ENCODE peak calls at places on chromosomes 11 and 22, in nine cellular contexts. A is CD8-positive, alpha-beta T cell; R is fibroblast of mammary gland; S is tibial nerve; W is tibial artery; G is DND-41; X is GM13976; T is IMR-90; Q is BJ. B is an unnamed sample.

GRCh38 chr22:39513791-39514190 is 6.6 kb upstream of the ATF4 start:
- DNase-seq in A (no peak), R (no peak), S (no peak), W (no peak), G (no peak), X (no peak), T (no peak), Q (no peak), B (no peak)

GRCh38 chr22:24146791-24147353 is 34.4 kb upstream of the SUSD2 start:
- DNase-seq in A (no peak), R (peak; percentile 77), S (peak; percentile 24), W (peak; percentile 84), G (no peak), X (no peak), T (peak; percentile 92), Q (no peak), B (peak; percentile 85)

GRCh38 chr22:24333301-24333700 is 62.7 kb downstream of the SPECC1L start:
- DNase-seq in A (no peak), R (peak; percentile 89), S (no peak), W (no peak), G (no peak), X (no peak), T (peak; percentile 90), Q (peak; percentile 43), B (peak; percentile 81)

GRCh38 chr11:107591098-107591445 is at the start of gene ELMOD1:
- DNase-seq in A (peak; percentile 18), R (peak; percentile 19), S (no peak), W (peak; percentile 68), G (no peak), X (peak; percentile 76), T (peak; percentile 23), Q (no peak), B (peak; percentile 3)

GRCh38 chr11:68002943-68003845 is 703 bp downstream of the UNC93B1 start:
- DNase-seq in A (peak; percentile 60), R (no peak), S (no peak), W (no peak), G (no peak), X (peak; percentile 74), T (no peak), Q (no peak), B (no peak)

GRCh38 chr11:121111053-121111724 is 10.1 kb downstream of the TECTA start:
- DNase-seq in A (no peak), R (no peak), S (no peak), W (no peak), G (no peak), X (no peak), T (no peak), Q (no peak), B (no peak)

GRCh38 chr22:29765905-29766631 is 739 bp downstream of the ZMAT5 start:
- DNase-seq in A (no peak), R (no peak), S (no peak), W (no peak), G (peak; percentile 46), X (peak; percentile 63), T (no peak), Q (no peak), B (no peak)

GRCh38 chr11:132099692-132100091 is 729.3 kb downstream of the NTM start:
- DNase-seq in A (no peak), R (peak; percentile 5), S (peak; percentile 17), W (no peak), G (peak; percentile 25), X (peak; percentile 23), T (no peak), Q (no peak), B (no peak)

GRCh38 chr22:23240639-23241389 is 60.5 kb downstream of the BCR start:
- DNase-seq in A (no peak), R (no peak), S (no peak), W (no peak), G (no peak), X (no peak), T (no peak), Q (no peak), B (no peak)

GRCh38 chr11:70650075-70650909 is 252.0 kb downstream of the CTTN start:
- DNase-seq in A (peak; percentile 15), R (peak; percentile 60), S (peak; percentile 66), W (peak; percentile 61), G (peak; percentile 84), X (peak; percentile 80), T (peak; percentile 69), Q (no peak), B (peak; percentile 68)

GRCh38 chr11:130522284-130522961 is 74.0 kb downstream of the ADAMTS15 start:
- DNase-seq in A (no peak), R (peak; percentile 95), S (peak; percentile 94), W (peak; percentile 98), G (no peak), X (no peak), T (peak; percentile 97), Q (peak; percentile 51), B (peak; percentile 93)

GRCh38 chr11:117171648-117172051 is 6.9 kb upstream of the SIDT2 start:
- DNase-seq in A (no peak), R (peak; percentile 53), S (no peak), W (no peak), G (no peak), X (no peak), T (peak; percentile 54), Q (no peak), B (peak; percentile 31)

GRCh38 chr11:83364500-83365059 is 78.4 kb upstream of the CCDC90B start:
- DNase-seq in A (no peak), R (peak; percentile 1), S (no peak), W (no peak), G (no peak), X (no peak), T (no peak), Q (no peak), B (no peak)

GRCh38 chr22:44325718-44326548 is 13.2 kb upstream of the SHISAL1 start:
- DNase-seq in A (no peak), R (peak; percentile 35), S (no peak), W (no peak), G (no peak), X (no peak), T (peak; percentile 64), Q (no peak), B (peak; percentile 56)

GRCh38 chr22:26722159-26722558 is 64.8 kb downstream of the MIAT start:
- DNase-seq in A (no peak), R (peak; percentile 53), S (no peak), W (no peak), G (no peak), X (no peak), T (peak; percentile 63), Q (peak; percentile 39), B (no peak)

GRCh38 chr11:64489831-64490441 is 101.1 kb upstream of the SLC22A12 start:
- DNase-seq in A (peak; percentile 45), R (peak; percentile 44), S (no peak), W (no peak), G (peak; percentile 37), X (peak; percentile 73), T (peak; percentile 7), Q (no peak), B (peak; percentile 9)

GRCh38 chr11:1195690-1196515 is 27.0 kb upstream of the MUC5B start:
- DNase-seq in A (no peak), R (no peak), S (no peak), W (peak; percentile 58), G (no peak), X (no peak), T (no peak), Q (no peak), B (no peak)

GRCh38 chr22:50305658-50306566 is 1.5 kb downstream of the PLXNB2 start:
- DNase-seq in A (no peak), R (peak; percentile 94), S (peak; percentile 59), W (peak; percentile 96), G (no peak), X (peak; percentile 76), T (peak; percentile 95), Q (peak; percentile 77), B (peak; percentile 89)
- TF ChIP-seq CTCF in A (no peak), R (no peak), S (no peak), W (no peak), G (no peak), X (no peak), T (no peak), Q (no peak), B (no peak)

GRCh38 chr22:42277232-42277753 is 6.8 kb upstream of the TCF20 start:
- DNase-seq in A (no peak), R (no peak), S (no peak), W (no peak), G (no peak), X (no peak), T (no peak), Q (no peak), B (no peak)

GRCh38 chr22:42275970-42276369 is 5.5 kb upstream of the TCF20 start:
- DNase-seq in A (no peak), R (no peak), S (no peak), W (no peak), G (no peak), X (no peak), T (no peak), Q (no peak), B (no peak)

GRCh38 chr22:42279425-42280020 is 9.1 kb upstream of the TCF20 start:
- DNase-seq in A (no peak), R (no peak), S (no peak), W (no peak), G (no peak), X (peak; percentile 26), T (no peak), Q (no peak), B (no peak)

GRCh38 chr22:42280140-42280539 is 9.7 kb upstream of the TCF20 start:
- DNase-seq in A (no peak), R (no peak), S (no peak), W (no peak), G (no peak), X (peak; percentile 30), T (no peak), Q (no peak), B (no peak)

GRCh38 chr22:42277988-42278776 is 7.7 kb upstream of the TCF20 start:
- DNase-seq in A (no peak), R (no peak), S (peak; percentile 31), W (no peak), G (no peak), X (peak; percentile 61), T (no peak), Q (no peak), B (no peak)
- TF ChIP-seq CTCF in A (no peak), R (no peak), S (peak; percentile 31), W (no peak), G (peak; percentile 19), X (no peak), T (peak; percentile 25), Q (peak; percentile 27), B (peak; percentile 14)

GRCh38 chr22:41508770-41509170 is 35.5 kb downstream of the POLR3H start:
- DNase-seq in A (no peak), R (no peak), S (no peak), W (peak; percentile 71), G (no peak), X (no peak), T (no peak), Q (no peak), B (no peak)
- TF ChIP-seq CTCF in A (no peak), R (no peak), S (peak; percentile 58), W (no peak), G (no peak), X (no peak), T (no peak), Q (no peak), B (peak; percentile 47)

DNA sequence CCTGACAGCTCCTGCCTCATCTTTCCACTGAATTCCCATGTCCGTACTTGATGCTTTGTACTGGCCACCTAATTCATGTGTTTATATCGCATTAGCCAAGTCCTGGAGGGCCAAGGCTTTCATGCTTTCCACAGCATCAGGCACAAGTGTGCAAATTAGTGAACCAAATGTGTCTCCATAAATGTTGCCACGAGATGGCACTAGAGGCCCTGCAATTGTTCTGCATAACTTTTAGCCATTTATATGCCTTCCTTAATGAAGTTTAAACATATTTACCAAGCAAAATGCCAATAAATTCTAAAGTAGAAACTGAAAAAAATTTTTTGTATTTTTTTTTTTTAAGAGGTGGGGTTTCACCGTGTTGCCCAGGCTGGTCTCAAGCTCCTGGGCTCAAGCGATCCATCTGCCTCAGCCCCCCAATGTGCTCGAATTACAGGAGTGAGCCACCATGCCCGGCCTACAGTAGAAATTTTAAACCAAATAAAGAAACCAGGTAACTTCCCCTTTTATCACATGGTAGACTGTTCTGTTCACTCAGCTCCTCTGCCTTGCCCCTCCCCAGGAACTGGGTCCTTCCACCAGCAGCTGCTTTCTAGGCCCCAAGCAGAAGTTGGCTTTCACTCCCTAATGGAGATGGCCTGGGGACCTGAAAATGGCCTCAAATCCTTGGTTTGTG is 20.8 kb upstream of the IL18BP start:
- DNase-seq in A (peak; percentile 55), R (peak; percentile 63), S (peak; percentile 85), W (no peak), G (peak; percentile 58), X (peak; percentile 58), T (peak; percentile 57), Q (no peak), B (peak; percentile 56)
- TF ChIP-seq CTCF in A (peak; percentile 78), R (peak; percentile 75), S (peak; percentile 68), W (peak; percentile 67), G (peak; percentile 80), X (peak; percentile 46), T (peak; percentile 77), Q (peak; percentile 76), B (peak; percentile 68)

B was measured in astrocyte of the spinal cord.